ENCODE peak calls at places on chromosomes 5 and 9, in four cellular contexts. A is HepG2, R is GM12878, E is K562. S is an unnamed sample.

GRCh38 chr5:126520593-126520953 is 74.4 kb downstream of the ALDH7A1 start:
- DNase-seq in A (no peak), R (no peak), E (no peak), S (no peak)

GRCh38 chr5:154367101-154367500 is 78.7 kb upstream of the SAP30L start:
- DNase-seq in A (no peak), R (no peak), E (no peak), S (no peak)

GRCh38 chr9:38010918-38011704 is 57.9 kb downstream of the SHB start:
- DNase-seq in A (no peak), R (no peak), E (no peak), S (no peak)

GRCh38 chr5:65418661-65419060 is 63.1 kb downstream of the ADAMTS6 start:
- DNase-seq in A (no peak), R (no peak), E (no peak), S (no peak)

GRCh38 chr5:126385509-126385908 is 37.7 kb upstream of the GRAMD2B start:
- DNase-seq in A (no peak), R (no peak), E (no peak), S (no peak)

GRCh38 chr9:120892748-120893584 is 16.0 kb upstream of the PHF19 start:
- DNase-seq in A (no peak), R (no peak), E (peak), S (no peak)

GRCh38 chr5:42520203-42520602 is 97.0 kb downstream of the GHR start:
- DNase-seq in A (no peak), R (no peak), E (no peak), S (no peak)

GRCh38 chr9:83583151-83584014 is 39.6 kb upstream of the IDNK start:
- DNase-seq in A (peak), R (no peak), E (peak), S (peak)

GRCh38 chr5:6849569-6849968 is 136.3 kb downstream of the TENT4A start:
- DNase-seq in A (no peak), R (no peak), E (no peak), S (no peak)

GRCh38 chr5:87340716-87341115 is 72.0 kb downstream of the CCNH start:
- DNase-seq in A (no peak), R (peak), E (no peak), S (no peak)

GRCh38 chr9:79107911-79108676 is 463.7 kb upstream of the TLE4 start:
- DNase-seq in A (no peak), R (no peak), E (no peak), S (no peak)

GRCh38 chr5:96690906-96691305 is 28.7 kb downstream of the CAST start:
- DNase-seq in A (no peak), R (no peak), E (no peak), S (no peak)

GRCh38 chr5:114361724-114362196 is at the start of gene KCNN2:
- DNase-seq in A (peak), R (peak), E (no peak), S (no peak)

GRCh38 chr9:114908796-114909448 is 21.5 kb downstream of the TNFSF8 start:
- DNase-seq in A (no peak), R (no peak), E (no peak), S (no peak)

GRCh38 chr5:53359906-53360305 is 120.5 kb upstream of the FST start:
- DNase-seq in A (peak), R (no peak), E (no peak), S (no peak)

GRCh38 chr5:34655354-34655991 is 655 bp upstream of the RAI14 start:
- DNase-seq in A (peak), R (no peak), E (peak), S (peak)

GRCh38 chr9:92384373-92384772 is 20.0 kb downstream of the OGN start:
- DNase-seq in A (no peak), R (no peak), E (no peak), S (no peak)

GRCh38 chr9:18837402-18837801 is 195.6 kb downstream of the SAXO1 start:
- DNase-seq in A (no peak), R (no peak), E (no peak), S (no peak)

GRCh38 chr5:171579162-171579561 is 159.7 kb downstream of the FGF18 start:
- DNase-seq in A (no peak), R (no peak), E (no peak), S (no peak)

GRCh38 chr5:88688981-88689661 is 193.9 kb downstream of the MEF2C start:
- DNase-seq in A (no peak), R (no peak), E (no peak), S (peak)

GRCh38 chr5:132190161-132190817 is 37.4 kb downstream of the P4HA2 start:
- DNase-seq in A (peak), R (no peak), E (peak), S (no peak)

GRCh38 chr5:178765753-178766300 is 35.4 kb upstream of the ZNF354A start:
- DNase-seq in A (no peak), R (no peak), E (no peak), S (no peak)

GRCh38 chr9:137634016-137634415 is 15.2 kb downstream of the EHMT1 start:
- DNase-seq in A (no peak), R (no peak), E (no peak), S (no peak)

GRCh38 chr9:126235350-126235740 is 91.3 kb upstream of the MVB12B start:
- DNase-seq in A (no peak), R (no peak), E (no peak), S (no peak)

GRCh38 chr5:34012791-34013190 is 4.9 kb upstream of the AMACR start:
- DNase-seq in A (no peak), R (no peak), E (no peak), S (no peak)

GRCh38 chr5:16871746-16872339 is 64.2 kb downstream of the MYO10 start:
- DNase-seq in A (no peak), R (no peak), E (no peak), S (no peak)

GRCh38 chr5:80516826-80517225 is 28.9 kb downstream of the FAM151B start:
- DNase-seq in A (no peak), R (peak), E (peak), S (no peak)

DNA sequence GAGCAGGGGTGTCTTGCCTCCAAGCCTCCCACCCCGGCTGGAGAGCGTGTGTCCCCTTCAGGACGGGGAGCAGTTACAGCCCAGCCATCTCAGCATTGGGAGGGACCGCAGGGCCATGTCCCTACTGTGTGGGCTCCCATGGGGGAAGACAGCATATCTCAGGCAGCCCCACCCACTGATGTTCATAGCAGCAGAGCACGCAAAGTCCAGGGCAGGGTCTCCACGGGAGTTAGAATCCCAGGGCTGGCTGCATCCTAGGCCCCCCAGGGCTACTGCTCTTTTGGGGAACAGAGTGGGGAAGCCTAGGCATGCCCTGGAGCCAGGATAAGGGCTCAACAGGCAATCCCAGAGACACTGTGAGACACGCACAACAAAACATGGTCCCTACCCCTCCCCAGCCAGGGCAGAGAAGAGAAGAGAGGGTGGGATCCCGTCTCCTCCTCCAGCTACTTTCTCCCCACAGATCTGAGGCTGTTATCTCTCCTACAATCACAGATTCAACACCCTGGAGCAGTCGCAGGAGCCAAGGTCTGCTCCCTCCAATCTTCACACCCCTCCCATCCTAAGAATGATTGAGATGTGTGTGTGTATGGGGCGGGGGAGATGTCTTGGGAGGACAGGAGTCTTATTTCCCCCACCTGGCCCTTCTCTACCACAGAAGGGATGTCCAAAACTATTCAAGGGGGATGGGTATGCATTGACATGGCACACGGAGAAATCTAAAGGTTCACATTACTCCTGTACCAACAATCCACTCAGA is 3.4 kb downstream of the CNTFR start:
- DNase-seq in A (no peak), R (no peak), E (no peak), S (no peak)
- TF ChIP-seq GABPA in A (no peak), R (no peak), E (no peak), S (no peak)

GRCh38 chr5:10277773-10278630 is 27.9 kb downstream of the CCT5 start:
- DNase-seq in A (no peak), R (no peak), E (no peak), S (no peak)

GRCh38 chr5:10279925-10280720 is 27.6 kb downstream of the CMBL start:
- DNase-seq in A (no peak), R (no peak), E (no peak), S (no peak)

GRCh38 chr5:10278658-10279279 is 28.7 kb downstream of the CCT5 start:
- DNase-seq in A (no peak), R (no peak), E (no peak), S (no peak)

GRCh38 chr5:10276691-10277090 is 26.6 kb downstream of the CCT5 start:
- DNase-seq in A (no peak), R (no peak), E (no peak), S (no peak)

DNA sequence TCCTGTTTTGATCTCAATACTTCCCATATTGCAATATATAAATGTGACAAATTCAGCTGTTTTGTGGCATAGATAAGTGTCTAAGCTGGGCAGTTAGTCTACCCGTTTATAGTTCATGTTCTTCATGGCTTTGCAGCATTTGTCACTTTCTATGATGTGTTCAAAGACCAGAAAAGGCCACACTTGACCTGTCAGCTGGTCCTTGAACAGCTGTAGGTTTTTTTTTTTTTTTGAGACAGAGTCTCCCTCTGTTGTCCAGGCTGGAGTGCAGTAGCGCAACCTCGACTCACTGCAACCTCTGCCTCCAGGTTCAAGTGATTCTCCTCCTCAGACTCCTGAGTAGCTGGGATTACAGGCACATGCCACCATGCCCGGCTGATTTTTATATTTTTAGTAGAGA is 28.4 kb downstream of the CMBL start:
- DNase-seq in A (no peak), R (no peak), E (no peak), S (no peak)
- TF ChIP-seq KDM1A in A (no peak), R (no peak), E (no peak), S (no peak)

GRCh38 chr5:143309661-143310431 is 93.6 kb downstream of the NR3C1 start:
- DNase-seq in A (no peak), R (no peak), E (no peak), S (no peak)
- TF ChIP-seq GABPA in A (no peak), R (no peak), E (no peak), S (no peak)

GRCh38 chr5:98977723-98978122 is 48.9 kb upstream of the CHD1 start:
- DNase-seq in A (no peak), R (no peak), E (no peak), S (no peak)

GRCh38 chr5:98975682-98976407 is 47.0 kb upstream of the CHD1 start:
- DNase-seq in A (no peak), R (peak), E (no peak), S (no peak)

GRCh38 chr5:98969400-98969799 is 40.6 kb upstream of the CHD1 start:
- DNase-seq in A (no peak), R (no peak), E (no peak), S (no peak)

GRCh38 chr5:98978528-98978927 is 49.7 kb upstream of the CHD1 start:
- DNase-seq in A (no peak), R (no peak), E (no peak), S (no peak)

GRCh38 chr5:98975223-98975622 is 46.4 kb upstream of the CHD1 start:
- DNase-seq in A (no peak), R (no peak), E (no peak), S (no peak)
- TF ChIP-seq KDM1A in A (no peak), R (no peak), E (no peak), S (no peak)

GRCh38 chr5:128534729-128535128 is 3.3 kb downstream of the FBN2 start:
- DNase-seq in A (no peak), R (no peak), E (no peak), S (no peak)
- TF ChIP-seq GABPA in A (no peak), R (no peak), E (no peak), S (no peak)

GRCh38 chr9:70389188-70389587 is 25.3 kb downstream of the KLF9 start:
- DNase-seq in A (no peak), R (no peak), E (no peak), S (no peak)

GRCh38 chr9:70392189-70392588 is 22.3 kb downstream of the KLF9 start:
- DNase-seq in A (no peak), R (no peak), E (no peak), S (no peak)

GRCh38 chr9:70392850-70393249 is 21.6 kb downstream of the KLF9 start:
- DNase-seq in A (no peak), R (no peak), E (no peak), S (no peak)

GRCh38 chr9:70389642-70390266 is 24.7 kb downstream of the KLF9 start:
- DNase-seq in A (no peak), R (no peak), E (no peak), S (no peak)

GRCh38 chr9:70390922-70391321 is 23.5 kb downstream of the KLF9 start:
- DNase-seq in A (no peak), R (no peak), E (no peak), S (no peak)
- TF ChIP-seq KDM1A in A (no peak), R (no peak), E (no peak), S (no peak)

S was measured in H1.